ENCODE peak calls at places on chromosomes 16 and 17, in five cellular contexts. J is esophagus muscularis mucosa, B is thoracic aorta, Z is left ventricle myocardium inferior, M is A549. S is an unnamed sample.

GRCh38 chr17:44307387-44308186 is 814 bp upstream of the RUNDC3A start:
- DNase-seq in J (no peak), B (no peak), Z (no peak), M (peak; percentile 88), S (peak; percentile 61)

GRCh38 chr17:83092931-83093330 is 13.5 kb downstream of the METRNL start:
- DNase-seq in J (no peak), B (no peak), Z (no peak), M (no peak), S (no peak)

GRCh38 chr16:17448640-17449638 is 21.8 kb downstream of the XYLT1 start:
- DNase-seq in J (no peak), B (no peak), Z (peak; percentile 61), M (no peak), S (peak; percentile 67)

GRCh38 chr17:61140386-61140785 is 259.3 kb upstream of the TBX2 start:
- DNase-seq in J (no peak), B (no peak), Z (no peak), M (no peak), S (no peak)

GRCh38 chr16:50464325-50465290 is 83.6 kb upstream of the NKD1 start:
- DNase-seq in J (no peak), B (no peak), Z (no peak), M (no peak), S (no peak)

GRCh38 chr17:164536-165235 is 16.8 kb downstream of the DOC2B start:
- DNase-seq in J (no peak), B (no peak), Z (peak; percentile 37), M (peak; percentile 61), S (no peak)

GRCh38 chr17:20206068-20206467 is 196.9 kb downstream of the SPECC1 start:
- DNase-seq in J (no peak), B (peak; percentile 43), Z (no peak), M (peak; percentile 44), S (no peak)

GRCh38 chr17:2701996-2702741 is 9.4 kb downstream of the CLUH start:
- DNase-seq in J (no peak), B (no peak), Z (peak; percentile 11), M (no peak), S (peak; percentile 8)

GRCh38 chr17:511001-511690 is 158.5 kb upstream of the RPH3AL start:
- DNase-seq in J (no peak), B (no peak), Z (no peak), M (no peak), S (no peak)

GRCh38 chr16:90019543-90020259 is 445 bp upstream of the DBNDD1 start:
- DNase-seq in J (no peak), B (no peak), Z (no peak), M (peak; percentile 58), S (peak; percentile 48)

GRCh38 chr16:84088695-84089395 is 27.9 kb downstream of the MBTPS1 start:
- DNase-seq in J (no peak), B (no peak), Z (peak; percentile 69), M (no peak), S (no peak)

GRCh38 chr17:79970576-79971068 is 65.0 kb downstream of the TBC1D16 start:
- DNase-seq in J (no peak), B (no peak), Z (peak; percentile 15), M (no peak), S (peak; percentile 38)

GRCh38 chr16:4891886-4892216 is 44.6 kb downstream of the UBN1 start:
- DNase-seq in J (no peak), B (no peak), Z (no peak), M (no peak), S (no peak)

GRCh38 chr17:41647940-41648410 is 23.6 kb upstream of the KRT17 start:
- DNase-seq in J (peak; percentile 95), B (peak; percentile 67), Z (peak; percentile 89), M (peak; percentile 96), S (peak; percentile 91)

GRCh38 chr16:81593481-81593880 is 148.9 kb downstream of the CMIP start:
- DNase-seq in J (no peak), B (no peak), Z (no peak), M (no peak), S (no peak)

GRCh38 chr17:79997004-79997673 is 38.5 kb downstream of the TBC1D16 start:
- DNase-seq in J (no peak), B (no peak), Z (no peak), M (no peak), S (no peak)

GRCh38 chr16:88052661-88053060 is 101.4 kb downstream of the BANP start:
- DNase-seq in J (no peak), B (no peak), Z (no peak), M (no peak), S (no peak)

GRCh38 chr17:20095366-20096080 is 86.4 kb downstream of the SPECC1 start:
- DNase-seq in J (no peak), B (peak; percentile 42), Z (peak; percentile 79), M (peak; percentile 67), S (peak; percentile 32)

GRCh38 chr16:83660282-83660681 is 147.5 kb upstream of the HSBP1 start:
- DNase-seq in J (no peak), B (no peak), Z (no peak), M (no peak), S (no peak)

GRCh38 chr17:1627987-1628855 is at the start of gene SLC43A2:
- DNase-seq in J (no peak), B (no peak), Z (peak; percentile 84), M (peak; percentile 98), S (peak; percentile 78)

GRCh38 chr16:49503242-49504022 is 129.8 kb downstream of the C16orf78 start:
- DNase-seq in J (no peak), B (no peak), Z (no peak), M (no peak), S (no peak)

GRCh38 chr17:79133986-79134385 is 59.4 kb downstream of the ENGASE start:
- DNase-seq in J (no peak), B (no peak), Z (no peak), M (no peak), S (no peak)

GRCh38 chr16:85200471-85201278 is 88.4 kb upstream of the CIBAR2 start:
- DNase-seq in J (no peak), B (no peak), Z (no peak), M (no peak), S (no peak)

GRCh38 chr17:50301891-50302584 is 27.8 kb downstream of the TMEM92 start:
- DNase-seq in J (no peak), B (no peak), Z (no peak), M (no peak), S (no peak)

GRCh38 chr16:67910162-67910561 is 17.1 kb downstream of the PSKH1 start:
- DNase-seq in J (no peak), B (no peak), Z (no peak), M (no peak), S (no peak)

GRCh38 chr17:27993161-27993695 is 49.2 kb upstream of the NLK start:
- DNase-seq in J (no peak), B (no peak), Z (no peak), M (no peak), S (no peak)

GRCh38 chr16:82627811-82628339 is 1.1 kb downstream of the CDH13 start:
- DNase-seq in J (no peak), B (no peak), Z (peak; percentile 45), M (no peak), S (no peak)

GRCh38 chr17:3685174-3685812 is 10.7 kb downstream of the P2RX5 start:
- DNase-seq in J (no peak), B (no peak), Z (no peak), M (no peak), S (no peak)

GRCh38 chr17:14875557-14876412 is 389.3 kb downstream of the PMP22 start:
- DNase-seq in J (no peak), B (no peak), Z (no peak), M (no peak), S (peak; percentile 45)

GRCh38 chr17:65774787-65775186 is 213.3 kb upstream of the AXIN2 start:
- DNase-seq in J (no peak), B (no peak), Z (no peak), M (no peak), S (no peak)

GRCh38 chr17:73269791-73270190 is 8.1 kb upstream of the CPSF4L start:
- DNase-seq in J (no peak), B (no peak), Z (no peak), M (no peak), S (no peak)

GRCh38 chr16:66549284-66550131 is at the start of gene TK2:
- DNase-seq in J (no peak), B (no peak), Z (peak; percentile 72), M (peak; percentile 65), S (peak; percentile 77)

DNA sequence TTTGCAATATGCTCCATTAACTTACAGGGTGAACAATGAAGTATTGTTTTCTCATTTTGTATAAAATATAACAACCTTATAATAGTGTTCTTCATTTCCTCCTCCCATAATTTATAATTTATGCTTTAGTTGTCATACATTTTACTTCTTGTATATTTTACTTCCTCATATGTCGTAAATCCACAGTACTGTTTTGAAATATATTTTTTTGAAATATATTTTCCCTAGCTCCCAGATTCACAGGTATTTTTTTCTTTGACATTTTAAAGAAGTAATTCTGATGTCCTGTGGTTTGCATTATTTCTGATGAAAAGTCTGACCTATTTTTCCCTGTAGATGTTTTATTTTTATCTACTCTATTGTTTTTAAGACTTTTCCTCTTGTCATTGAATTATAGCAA is 52.7 kb downstream of the VMP1 start:
- DNase-seq in J (no peak), B (no peak), Z (no peak), M (no peak), S (no peak)
- H3K4me1 ChIP-seq in J (peaks cover 20% of the 10 kb centered on the region), B (peaks cover 45% of the 10 kb centered on the region), Z (peaks cover 5% of the 10 kb centered on the region), M (peaks cover 70% of the 10 kb centered on the region), S (peaks cover 43% of the 10 kb centered on the region)

GRCh38 chr17:76549215-76549518 is 9.3 kb downstream of the PRCD start:
- DNase-seq in J (no peak), B (no peak), Z (peak; percentile 11), M (no peak), S (no peak)
- H3K4me3 ChIP-seq in J (no peak overlapping the region), B (no peak overlapping the region), Z (no peak overlapping the region), M (no peak overlapping the region), S (no peak overlapping the region)

DNA sequence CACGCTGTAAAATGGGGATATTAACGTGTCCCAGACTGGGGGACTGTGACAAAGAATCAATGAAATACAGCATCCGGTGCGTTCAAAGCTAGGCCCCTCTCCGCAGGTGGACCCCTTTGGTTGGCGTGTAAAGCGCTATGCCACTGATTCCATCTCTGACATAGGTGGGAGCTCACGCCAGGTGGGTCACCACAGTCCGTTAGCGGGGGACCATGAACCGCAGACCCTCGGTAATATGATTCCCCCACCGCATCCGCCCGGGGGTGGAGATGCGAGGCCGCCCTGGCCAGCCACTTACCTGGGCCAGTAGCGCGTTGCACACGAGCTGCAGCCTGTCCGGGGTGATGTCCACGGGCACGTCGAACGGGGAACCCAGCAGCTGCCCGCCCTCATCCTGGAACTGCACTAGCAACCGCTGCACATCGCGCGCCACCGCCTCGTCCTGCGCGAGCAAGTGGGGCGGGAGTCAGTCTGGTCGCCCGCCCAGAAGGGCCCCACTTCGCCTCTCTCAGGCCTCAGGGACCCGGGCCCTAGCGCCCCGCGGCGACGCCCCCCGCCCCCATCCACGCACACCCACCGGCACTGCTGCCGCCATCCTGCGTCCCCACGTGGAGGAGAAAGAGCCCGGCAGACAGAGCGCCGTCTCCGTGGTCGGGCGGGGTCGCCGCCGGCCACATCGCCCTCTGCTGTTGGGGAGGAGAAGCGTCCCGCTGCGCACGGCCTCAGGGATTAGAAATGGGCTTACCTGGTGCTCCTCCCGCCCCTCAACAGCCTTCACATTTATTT is at the start of gene NLE1:
- DNase-seq in J (no peak), B (peak; percentile 24), Z (peak; percentile 80), M (peak; percentile 86), S (peak; percentile 80)
- H3K4me1 ChIP-seq in J (peaks cover 22% of the 10 kb centered on the region), B (peaks cover 14% of the 10 kb centered on the region), Z (peaks cover 28% of the 10 kb centered on the region), M (peaks cover 9% of the 10 kb centered on the region), S (peaks cover 12% of the 10 kb centered on the region)

DNA sequence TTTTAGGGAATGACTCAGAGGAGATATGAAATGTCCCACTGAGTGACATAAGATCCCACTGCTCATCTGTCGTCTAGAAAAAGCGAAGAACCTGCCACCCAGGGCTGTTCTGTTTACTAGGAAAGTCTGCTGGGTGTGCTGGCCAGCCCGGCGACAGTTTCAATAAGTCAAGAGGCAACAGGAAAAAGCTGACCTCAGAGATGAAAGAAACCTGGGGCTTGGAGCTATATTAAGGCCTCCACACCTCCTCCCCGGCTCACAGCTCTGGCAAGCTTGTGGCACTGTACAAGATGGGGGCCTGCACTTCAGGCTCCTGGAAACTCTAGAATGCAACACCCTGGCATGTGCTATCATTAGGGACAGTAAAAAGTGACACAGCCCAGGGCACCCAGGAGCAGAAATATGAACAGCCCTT is 10.6 kb downstream of the ZFHX3 start:
- DNase-seq in J (no peak), B (no peak), Z (peak; percentile 49), M (no peak), S (no peak)
- H3K4me3 ChIP-seq in J (no peak overlapping the region), B (peak overlapping the region; percentile 30), Z (peak overlapping the region; percentile 22), M (no peak overlapping the region), S (no peak overlapping the region)